ENCODE peak calls at places on chromosome 9, in ten cellular contexts. One of them, this sample, is unnamed. For H3K9me3, the result is how much of the 10 kb centered on the place peaks cover.

GRCh38 chr9:137286980-137287383 is 9.5 kb downstream of the TOR4A start:
- DNase-seq in A549: peak
- DNase-seq in IMR-90: peak
- DNase-seq in body of pancreas: peak
- DNase-seq in esophagus squamous epithelium: no peak
- DNase-seq in heart left ventricle: peak
- DNase-seq in sigmoid colon: no peak
- DNase-seq in transverse colon: peak
- DNase-seq in uterus: peak
- DNase-seq in ovary: peak
- DNase-seq in this sample: peak

GRCh38 chr9:137025120-137025966 is 2.7 kb downstream of the ABCA2 start:
- DNase-seq in A549: no peak
- DNase-seq in IMR-90: no peak
- DNase-seq in body of pancreas: peak
- DNase-seq in esophagus squamous epithelium: no peak
- DNase-seq in heart left ventricle: no peak
- DNase-seq in sigmoid colon: peak
- DNase-seq in transverse colon: no peak
- DNase-seq in uterus: no peak
- DNase-seq in ovary: no peak
- DNase-seq in this sample: peak

GRCh38 chr9:79312686-79313421 is 258.9 kb upstream of the TLE4 start:
- DNase-seq in A549: no peak
- DNase-seq in IMR-90: no peak
- DNase-seq in body of pancreas: no peak
- DNase-seq in esophagus squamous epithelium: no peak
- DNase-seq in heart left ventricle: no peak
- DNase-seq in sigmoid colon: no peak
- DNase-seq in transverse colon: no peak
- DNase-seq in uterus: no peak
- DNase-seq in ovary: no peak
- DNase-seq in this sample: no peak

GRCh38 chr9:37121881-37122280 is 1.5 kb downstream of the ZCCHC7 start:
- DNase-seq in A549: no peak
- DNase-seq in IMR-90: no peak
- DNase-seq in body of pancreas: no peak
- DNase-seq in esophagus squamous epithelium: no peak
- DNase-seq in heart left ventricle: no peak
- DNase-seq in sigmoid colon: no peak
- DNase-seq in transverse colon: no peak
- DNase-seq in uterus: no peak
- DNase-seq in ovary: no peak
- DNase-seq in this sample: no peak

GRCh38 chr9:93826209-93826608 is 128.9 kb downstream of the BARX1 start:
- DNase-seq in A549: peak
- DNase-seq in IMR-90: no peak
- DNase-seq in body of pancreas: no peak
- DNase-seq in esophagus squamous epithelium: no peak
- DNase-seq in heart left ventricle: no peak
- DNase-seq in sigmoid colon: no peak
- DNase-seq in transverse colon: no peak
- DNase-seq in uterus: no peak
- DNase-seq in ovary: no peak
- DNase-seq in this sample: peak

GRCh38 chr9:127598839-127599549 is 13.1 kb upstream of the STXBP1 start:
- DNase-seq in A549: no peak
- DNase-seq in IMR-90: no peak
- DNase-seq in body of pancreas: no peak
- DNase-seq in esophagus squamous epithelium: no peak
- DNase-seq in heart left ventricle: no peak
- DNase-seq in sigmoid colon: no peak
- DNase-seq in transverse colon: no peak
- DNase-seq in uterus: no peak
- DNase-seq in ovary: no peak
- DNase-seq in this sample: no peak

GRCh38 chr9:36325081-36325828 is 67.0 kb upstream of the GNE start:
- DNase-seq in A549: no peak
- DNase-seq in IMR-90: no peak
- DNase-seq in body of pancreas: no peak
- DNase-seq in esophagus squamous epithelium: no peak
- DNase-seq in heart left ventricle: peak
- DNase-seq in sigmoid colon: peak
- DNase-seq in transverse colon: no peak
- DNase-seq in uterus: no peak
- DNase-seq in ovary: no peak
- DNase-seq in this sample: no peak

GRCh38 chr9:15724006-15724405 is 171.2 kb downstream of the CCDC171 start:
- DNase-seq in A549: no peak
- DNase-seq in IMR-90: peak
- DNase-seq in body of pancreas: no peak
- DNase-seq in esophagus squamous epithelium: no peak
- DNase-seq in heart left ventricle: no peak
- DNase-seq in sigmoid colon: no peak
- DNase-seq in transverse colon: no peak
- DNase-seq in uterus: no peak
- DNase-seq in ovary: no peak
- DNase-seq in this sample: no peak

GRCh38 chr9:106623558-106623957 is 239.4 kb upstream of the ZNF462 start:
- DNase-seq in A549: no peak
- DNase-seq in IMR-90: no peak
- DNase-seq in body of pancreas: no peak
- DNase-seq in esophagus squamous epithelium: no peak
- DNase-seq in heart left ventricle: no peak
- DNase-seq in sigmoid colon: no peak
- DNase-seq in transverse colon: no peak
- DNase-seq in uterus: no peak
- DNase-seq in ovary: no peak
- DNase-seq in this sample: no peak

GRCh38 chr9:2302606-2303005 is 287.5 kb downstream of the SMARCA2 start:
- DNase-seq in A549: no peak
- DNase-seq in IMR-90: no peak
- DNase-seq in body of pancreas: no peak
- DNase-seq in esophagus squamous epithelium: no peak
- DNase-seq in heart left ventricle: no peak
- DNase-seq in sigmoid colon: no peak
- DNase-seq in transverse colon: no peak
- DNase-seq in uterus: no peak
- DNase-seq in ovary: no peak
- DNase-seq in this sample: no peak

GRCh38 chr9:79581794-79582193 is 10.0 kb downstream of the TLE4 start:
- DNase-seq in A549: peak
- DNase-seq in IMR-90: peak
- DNase-seq in body of pancreas: no peak
- DNase-seq in esophagus squamous epithelium: no peak
- DNase-seq in heart left ventricle: no peak
- DNase-seq in sigmoid colon: no peak
- DNase-seq in transverse colon: no peak
- DNase-seq in uterus: no peak
- DNase-seq in ovary: no peak
- DNase-seq in this sample: no peak

DNA sequence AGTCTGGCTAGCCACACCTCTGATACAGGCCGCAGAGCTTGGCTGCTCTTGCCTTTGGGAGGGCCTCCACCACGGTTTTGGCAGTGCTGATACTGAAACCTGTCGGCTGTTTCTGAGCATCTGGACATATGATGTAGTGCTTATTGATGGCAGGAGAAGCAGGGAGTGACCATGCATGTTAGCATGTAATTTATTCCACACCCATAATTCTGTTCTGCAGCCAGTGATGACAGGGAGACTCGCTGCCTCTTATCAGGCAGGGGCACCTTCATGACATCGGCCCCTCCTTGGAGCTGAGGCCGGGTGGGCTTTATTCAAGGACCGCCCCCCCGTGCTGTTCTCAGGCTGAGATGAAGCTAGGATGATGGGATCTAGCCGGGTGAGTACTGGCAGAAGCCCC is 49.0 kb downstream of the OLFM1 start:
- DNase-seq in A549: no peak
- DNase-seq in IMR-90: no peak
- DNase-seq in body of pancreas: no peak
- DNase-seq in esophagus squamous epithelium: no peak
- DNase-seq in heart left ventricle: no peak
- DNase-seq in sigmoid colon: no peak
- DNase-seq in transverse colon: no peak
- DNase-seq in uterus: no peak
- DNase-seq in ovary: no peak
- DNase-seq in this sample: no peak
- H3K9me3 ChIP-seq in A549: under half
- H3K9me3 ChIP-seq in IMR-90: half or more
- H3K9me3 ChIP-seq in body of pancreas: under half
- H3K9me3 ChIP-seq in esophagus squamous epithelium: under half
- H3K9me3 ChIP-seq in heart left ventricle: under half
- H3K9me3 ChIP-seq in sigmoid colon: under half
- H3K9me3 ChIP-seq in transverse colon: under half
- H3K9me3 ChIP-seq in uterus: under half
- H3K9me3 ChIP-seq in ovary: under half
- H3K9me3 ChIP-seq in this sample: under half

DNA sequence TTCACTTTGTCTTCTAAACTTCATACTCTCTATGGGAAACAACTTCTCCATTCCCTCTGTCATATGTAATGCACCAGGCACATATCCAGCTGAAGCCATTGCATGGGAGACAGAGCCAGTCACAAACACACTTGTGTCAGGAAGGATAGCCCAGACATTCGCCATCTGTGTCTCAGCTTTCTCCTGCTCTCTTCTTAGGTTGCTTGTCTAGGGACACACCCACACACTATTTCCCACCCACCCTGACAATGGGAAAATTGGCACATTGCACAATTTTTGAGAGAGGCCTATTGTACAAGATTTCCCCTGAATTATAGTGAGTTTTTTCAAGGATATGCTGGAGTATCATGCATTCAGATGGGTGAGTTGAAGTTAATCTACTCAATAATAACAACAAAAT is 158.4 kb upstream of the MPDZ start:
- DNase-seq in A549: no peak
- DNase-seq in IMR-90: no peak
- DNase-seq in body of pancreas: no peak
- DNase-seq in esophagus squamous epithelium: no peak
- DNase-seq in heart left ventricle: peak
- DNase-seq in sigmoid colon: no peak
- DNase-seq in transverse colon: no peak
- DNase-seq in uterus: no peak
- DNase-seq in ovary: no peak
- DNase-seq in this sample: no peak
- H3K27ac ChIP-seq in A549: no peak
- H3K27ac ChIP-seq in IMR-90: no peak
- H3K27ac ChIP-seq in body of pancreas: no peak
- H3K27ac ChIP-seq in esophagus squamous epithelium: no peak
- H3K27ac ChIP-seq in heart left ventricle: no peak
- H3K27ac ChIP-seq in sigmoid colon: no peak
- H3K27ac ChIP-seq in transverse colon: no peak
- H3K27ac ChIP-seq in uterus: no peak
- H3K27ac ChIP-seq in ovary: no peak
- H3K27ac ChIP-seq in this sample: no peak

GRCh38 chr9:129886226-129887174 is 51.2 kb downstream of the USP20 start:
- DNase-seq in A549: no peak
- DNase-seq in IMR-90: no peak
- DNase-seq in body of pancreas: no peak
- DNase-seq in esophagus squamous epithelium: no peak
- DNase-seq in heart left ventricle: no peak
- DNase-seq in sigmoid colon: no peak
- DNase-seq in transverse colon: peak
- DNase-seq in uterus: no peak
- DNase-seq in ovary: no peak
- DNase-seq in this sample: no peak

GRCh38 chr9:129884220-129885017 is 49.2 kb downstream of the USP20 start:
- DNase-seq in A549: peak
- DNase-seq in IMR-90: peak
- DNase-seq in body of pancreas: peak
- DNase-seq in esophagus squamous epithelium: peak
- DNase-seq in heart left ventricle: peak
- DNase-seq in sigmoid colon: peak
- DNase-seq in transverse colon: peak
- DNase-seq in uterus: peak
- DNase-seq in ovary: peak
- DNase-seq in this sample: peak

GRCh38 chr9:129885018-129885669 is 49.9 kb downstream of the USP20 start:
- DNase-seq in A549: no peak
- DNase-seq in IMR-90: no peak
- DNase-seq in body of pancreas: peak
- DNase-seq in esophagus squamous epithelium: no peak
- DNase-seq in heart left ventricle: peak
- DNase-seq in sigmoid colon: peak
- DNase-seq in transverse colon: peak
- DNase-seq in uterus: peak
- DNase-seq in ovary: peak
- DNase-seq in this sample: peak

GRCh38 chr9:129887210-129888084 is 52.2 kb downstream of the USP20 start:
- DNase-seq in A549: no peak
- DNase-seq in IMR-90: peak
- DNase-seq in body of pancreas: no peak
- DNase-seq in esophagus squamous epithelium: no peak
- DNase-seq in heart left ventricle: peak
- DNase-seq in sigmoid colon: no peak
- DNase-seq in transverse colon: peak
- DNase-seq in uterus: no peak
- DNase-seq in ovary: no peak
- DNase-seq in this sample: peak

GRCh38 chr9:129885670-129886106 is 50.4 kb downstream of the USP20 start:
- DNase-seq in A549: peak
- DNase-seq in IMR-90: peak
- DNase-seq in body of pancreas: peak
- DNase-seq in esophagus squamous epithelium: peak
- DNase-seq in heart left ventricle: peak
- DNase-seq in sigmoid colon: peak
- DNase-seq in transverse colon: peak
- DNase-seq in uterus: peak
- DNase-seq in ovary: peak
- DNase-seq in this sample: peak
- TF ChIP-seq POLR2A in A549: peak
- TF ChIP-seq POLR2A in IMR-90: peak
- TF ChIP-seq POLR2A in body of pancreas: peak
- TF ChIP-seq POLR2A in esophagus squamous epithelium: peak
- TF ChIP-seq POLR2A in heart left ventricle: no peak
- TF ChIP-seq POLR2A in sigmoid colon: no peak
- TF ChIP-seq POLR2A in transverse colon: peak
- TF ChIP-seq POLR2A in uterus: no peak
- TF ChIP-seq POLR2A in ovary: peak
- TF ChIP-seq POLR2A in this sample: no peak

DNA sequence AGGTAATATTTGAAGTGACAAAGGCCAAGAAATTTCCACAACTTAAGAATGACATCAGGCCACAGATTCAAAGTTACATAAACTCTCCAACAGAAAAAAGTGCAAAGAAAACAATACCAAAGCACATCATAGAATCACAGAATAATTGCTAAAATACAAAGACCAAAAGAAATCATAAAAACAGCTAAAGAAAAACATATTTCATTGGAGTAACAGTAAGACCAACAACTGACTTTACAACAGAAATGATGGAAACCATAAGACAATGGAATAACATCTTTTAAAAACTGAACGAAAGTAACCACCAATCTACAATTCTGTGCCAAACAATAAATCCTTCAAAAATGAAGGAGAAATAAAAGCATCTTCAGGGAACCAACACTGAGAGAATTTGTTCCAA is 38.3 kb downstream of the ZDHHC21 start:
- DNase-seq in A549: peak
- DNase-seq in IMR-90: peak
- DNase-seq in body of pancreas: no peak
- DNase-seq in esophagus squamous epithelium: no peak
- DNase-seq in heart left ventricle: no peak
- DNase-seq in sigmoid colon: no peak
- DNase-seq in transverse colon: no peak
- DNase-seq in uterus: no peak
- DNase-seq in ovary: no peak
- DNase-seq in this sample: no peak
- H3K9me3 ChIP-seq in A549: under half
- H3K9me3 ChIP-seq in IMR-90: under half
- H3K9me3 ChIP-seq in body of pancreas: under half
- H3K9me3 ChIP-seq in esophagus squamous epithelium: under half
- H3K9me3 ChIP-seq in heart left ventricle: under half
- H3K9me3 ChIP-seq in sigmoid colon: under half
- H3K9me3 ChIP-seq in transverse colon: under half
- H3K9me3 ChIP-seq in uterus: under half
- H3K9me3 ChIP-seq in ovary: under half
- H3K9me3 ChIP-seq in this sample: under half

This sample was measured in Peyer's patch.